ENCODE peak calls at places on chromosomes 6 and 20, in ten cellular contexts. Z is adrenal gland, J is neural progenitor cell, W is astrocyte of the spinal cord, M is left ventricle myocardium inferior, I is ovary, K is fibroblast of the aortic adventitia, Y is mammary epithelial cell, H is WTC11, O is neural crest cell. V is an unnamed sample.

GRCh38 chr6:17269840-17270239 is 11.3 kb upstream of the RBM24 start:
- DNase-seq in H (no peak), I (no peak), J (no peak), Z (no peak), W (peak), K (peak), M (no peak), O (no peak), Y (no peak), V (no peak)

GRCh38 chr6:7085911-7086310 is 21.9 kb upstream of the RREB1 start:
- DNase-seq in Z (peak), M (peak), K (no peak), O (no peak), W (no peak), Y (no peak), H (no peak), I (peak), J (no peak), V (peak)

GRCh38 chr6:149107520-149107919 is 210.0 kb upstream of the TAB2 start:
- DNase-seq in K (no peak), M (no peak), Z (no peak), H (no peak), Y (no peak), I (no peak), W (no peak), J (no peak), O (no peak), V (no peak)

GRCh38 chr20:39993737-39994136 is 695.3 kb downstream of the MAFB start:
- DNase-seq in J (no peak), Z (no peak), W (no peak), O (no peak), K (no peak), Y (no peak), H (no peak), M (peak), I (no peak), V (no peak)

GRCh38 chr6:72422126-72422680 is 199.7 kb upstream of the KCNQ5 start:
- DNase-seq in W (peak), M (no peak), I (no peak), Y (peak), H (no peak), J (no peak), Z (no peak), O (no peak), K (peak), V (no peak)

GRCh38 chr6:130518588-130518987 is 152.8 kb downstream of the TMEM200A start:
- DNase-seq in H (no peak), W (no peak), O (no peak), J (no peak), M (no peak), I (no peak), Y (no peak), Z (no peak), K (no peak), V (no peak)

GRCh38 chr6:10838794-10839333 is 525 bp upstream of the MAK start:
- DNase-seq in M (no peak), W (no peak), O (no peak), J (no peak), K (no peak), I (no peak), H (no peak), Y (no peak), Z (no peak), V (no peak)

GRCh38 chr6:154302111-154302752 is 54.4 kb downstream of the IPCEF1 start:
- DNase-seq in Z (no peak), J (no peak), M (no peak), K (peak), Y (peak), O (no peak), H (no peak), W (peak), I (no peak), V (no peak)

GRCh38 chr20:25486377-25486776 is 78.9 kb downstream of the GINS1 start:
- DNase-seq in J (no peak), Z (no peak), M (peak), W (peak), Y (no peak), O (no peak), K (peak), H (no peak), I (peak), V (peak)

GRCh38 chr20:34365765-34366213 is 2.7 kb downstream of the ITCH start:
- DNase-seq in O (no peak), H (no peak), K (no peak), I (no peak), J (no peak), Y (no peak), W (no peak), Z (no peak), M (no peak), V (no peak)

GRCh38 chr6:85580104-85580877 is 13.4 kb downstream of the SNX14 start:
- DNase-seq in M (no peak), H (no peak), Z (peak), I (no peak), J (no peak), O (no peak), K (no peak), Y (peak), W (no peak), V (no peak)

GRCh38 chr6:139509167-139509566 is 134.7 kb upstream of the CITED2 start:
- DNase-seq in H (no peak), M (no peak), K (no peak), O (no peak), I (no peak), W (no peak), Z (no peak), J (no peak), Y (no peak), V (no peak)

GRCh38 chr20:11229772-11230171 is 556.0 kb upstream of the JAG1 start:
- DNase-seq in J (peak), Y (peak), H (no peak), I (peak), Z (no peak), O (no peak), W (peak), K (peak), M (peak), V (no peak)

GRCh38 chr6:169145991-169146501 is 107.6 kb downstream of the THBS2 start:
- DNase-seq in K (peak), O (no peak), M (no peak), I (peak), H (no peak), J (no peak), W (peak), Z (no peak), Y (peak), V (no peak)

GRCh38 chr20:17615645-17616479 is 46.0 kb downstream of the DSTN start:
- DNase-seq in O (no peak), W (no peak), K (no peak), I (peak), J (no peak), Y (no peak), M (no peak), H (no peak), Z (no peak), V (peak)

GRCh38 chr20:2295886-2296544 is at the start of gene TGM3:
- DNase-seq in J (no peak), Y (no peak), Z (no peak), H (no peak), W (no peak), I (no peak), O (no peak), K (no peak), M (no peak), V (no peak)

GRCh38 chr6:31083742-31084354 is 28.5 kb downstream of the C6orf15 start:
- DNase-seq in O (peak), Y (no peak), J (peak), I (no peak), H (peak), Z (no peak), K (peak), M (no peak), W (peak), V (peak)

GRCh38 chr6:161128680-161129196 is 137.2 kb downstream of the MAP3K4 start:
- DNase-seq in O (no peak), M (no peak), Y (peak), W (peak), J (no peak), H (no peak), I (no peak), K (no peak), Z (no peak), V (no peak)

GRCh38 chr6:139647001-139647400 is 272.6 kb upstream of the CITED2 start:
- DNase-seq in M (no peak), Y (no peak), O (no peak), K (peak), J (no peak), W (no peak), I (no peak), H (no peak), Z (no peak), V (no peak)

GRCh38 chr20:25336561-25337422 is 53.8 kb downstream of the ABHD12 start:
- DNase-seq in Y (peak), I (no peak), J (peak), O (no peak), H (peak), Z (no peak), M (no peak), W (peak), K (peak), V (no peak)

GRCh38 chr6:146962332-146962731 is 241.9 kb upstream of the STXBP5 start:
- DNase-seq in H (no peak), J (no peak), O (no peak), K (no peak), Z (peak), I (no peak), W (no peak), Y (no peak), M (no peak), V (no peak)

GRCh38 chr6:97958143-97958542 is 675.1 kb upstream of the MMS22L start:
- DNase-seq in W (peak), M (peak), J (peak), Y (peak), H (peak), Z (no peak), K (no peak), O (peak), I (no peak), V (peak)

GRCh38 chr6:108685970-108686369 is 125.3 kb downstream of the FOXO3 start:
- DNase-seq in H (no peak), Z (no peak), J (no peak), M (no peak), W (no peak), Y (no peak), O (no peak), I (no peak), K (no peak), V (no peak)

GRCh38 chr6:27314046-27314445 is 2.0 kb upstream of the POM121L2 start:
- DNase-seq in O (no peak), K (no peak), I (no peak), W (no peak), Z (no peak), M (no peak), Y (no peak), H (no peak), J (no peak), V (no peak)

GRCh38 chr20:57293998-57294397 is 27.6 kb upstream of the BMP7 start:
- DNase-seq in Y (no peak), M (no peak), H (no peak), I (no peak), J (no peak), K (no peak), O (no peak), W (no peak), Z (no peak), V (no peak)

GRCh38 chr6:747006-747405 is 54.1 kb upstream of the EXOC2 start:
- DNase-seq in K (no peak), O (no peak), M (no peak), W (no peak), Y (no peak), Z (no peak), H (no peak), I (no peak), J (no peak), V (no peak)

GRCh38 chr6:166277021-166277420 is 31.2 kb downstream of the PRR18 start:
- DNase-seq in Z (peak), K (peak), M (no peak), Y (no peak), H (no peak), I (no peak), W (peak), O (no peak), J (peak), V (no peak)

GRCh38 chr6:133707456-133707855 is 181.5 kb upstream of the TCF21 start:
- DNase-seq in K (peak), I (no peak), H (no peak), O (no peak), Y (peak), M (no peak), Z (no peak), J (peak), W (peak), V (peak)

GRCh38 chr20:45685896-45686295 is 15.9 kb upstream of the WFDC11 start:
- DNase-seq in J (peak), H (peak), K (no peak), W (no peak), O (no peak), Y (peak), Z (no peak), I (no peak), M (no peak), V (peak)

GRCh38 chr6:52215787-52216186 is 28.5 kb downstream of the IL17F start:
- DNase-seq in M (no peak), Y (no peak), J (no peak), K (no peak), W (no peak), O (no peak), I (no peak), H (no peak), Z (no peak), V (no peak)

GRCh38 chr6:151917531-151918329 is 110.2 kb downstream of the ESR1 start:
- DNase-seq in Z (no peak), Y (peak), M (no peak), K (peak), I (no peak), J (no peak), W (no peak), O (no peak), H (no peak), V (no peak)

GRCh38 chr6:106637051-106637717 is 7.8 kb downstream of the QRSL1 start:
- DNase-seq in K (no peak), O (no peak), I (no peak), M (no peak), H (no peak), Y (no peak), J (no peak), Z (no peak), W (no peak), V (no peak)

GRCh38 chr6:43856005-43856765 is 86.2 kb downstream of the VEGFA start:
- DNase-seq in I (no peak), W (peak), K (no peak), O (no peak), Y (peak), M (no peak), J (peak), Z (peak), H (peak), V (no peak)

GRCh38 chr6:27873101-27874030 is 38.8 kb downstream of the OR2B2 start:
- DNase-seq in K (peak), O (no peak), Z (peak), I (no peak), H (peak), J (peak), Y (peak), W (peak), M (peak), V (peak)

GRCh38 chr6:28981391-28981832 is 23.7 kb downstream of the ZNF311 start:
- DNase-seq in M (peak), I (peak), O (peak), Z (peak), Y (peak), H (peak), J (peak), W (peak), K (peak), V (peak)

GRCh38 chr6:75272145-75272840 is 12.3 kb downstream of the TMEM30A start:
- DNase-seq in J (no peak), O (no peak), I (no peak), W (peak), Z (no peak), K (peak), M (no peak), Y (peak), H (no peak), V (no peak)

GRCh38 chr6:36836091-36836770 is 3.0 kb downstream of the CPNE5 start:
- DNase-seq in Y (no peak), J (no peak), O (no peak), M (no peak), W (no peak), H (no peak), I (no peak), K (no peak), Z (no peak), V (no peak)
- TF ChIP-seq CTCF in Y (no peak), J (no peak), O (no peak), M (peak), W (no peak), H (no peak), I (no peak), K (no peak), Z (no peak), V (no peak)

GRCh38 chr20:49319204-49319809 is 41.5 kb upstream of the ZNFX1 start:
- DNase-seq in H (peak), Y (no peak), I (no peak), Z (no peak), O (no peak), W (no peak), M (no peak), K (no peak), J (no peak), V (no peak)
- TF ChIP-seq CTCF in H (no peak), Y (no peak), I (no peak), Z (no peak), O (no peak), W (no peak), M (no peak), K (no peak), J (no peak), V (no peak)

GRCh38 chr6:50952092-50952932 is 133.6 kb downstream of the TFAP2B start:
- DNase-seq in K (peak), Z (no peak), I (no peak), O (no peak), H (no peak), W (no peak), J (peak), Y (no peak), M (no peak), V (no peak)
- TF ChIP-seq CTCF in K (no peak), Z (no peak), I (no peak), O (no peak), H (no peak), W (no peak), J (no peak), Y (no peak), M (no peak), V (no peak)

DNA sequence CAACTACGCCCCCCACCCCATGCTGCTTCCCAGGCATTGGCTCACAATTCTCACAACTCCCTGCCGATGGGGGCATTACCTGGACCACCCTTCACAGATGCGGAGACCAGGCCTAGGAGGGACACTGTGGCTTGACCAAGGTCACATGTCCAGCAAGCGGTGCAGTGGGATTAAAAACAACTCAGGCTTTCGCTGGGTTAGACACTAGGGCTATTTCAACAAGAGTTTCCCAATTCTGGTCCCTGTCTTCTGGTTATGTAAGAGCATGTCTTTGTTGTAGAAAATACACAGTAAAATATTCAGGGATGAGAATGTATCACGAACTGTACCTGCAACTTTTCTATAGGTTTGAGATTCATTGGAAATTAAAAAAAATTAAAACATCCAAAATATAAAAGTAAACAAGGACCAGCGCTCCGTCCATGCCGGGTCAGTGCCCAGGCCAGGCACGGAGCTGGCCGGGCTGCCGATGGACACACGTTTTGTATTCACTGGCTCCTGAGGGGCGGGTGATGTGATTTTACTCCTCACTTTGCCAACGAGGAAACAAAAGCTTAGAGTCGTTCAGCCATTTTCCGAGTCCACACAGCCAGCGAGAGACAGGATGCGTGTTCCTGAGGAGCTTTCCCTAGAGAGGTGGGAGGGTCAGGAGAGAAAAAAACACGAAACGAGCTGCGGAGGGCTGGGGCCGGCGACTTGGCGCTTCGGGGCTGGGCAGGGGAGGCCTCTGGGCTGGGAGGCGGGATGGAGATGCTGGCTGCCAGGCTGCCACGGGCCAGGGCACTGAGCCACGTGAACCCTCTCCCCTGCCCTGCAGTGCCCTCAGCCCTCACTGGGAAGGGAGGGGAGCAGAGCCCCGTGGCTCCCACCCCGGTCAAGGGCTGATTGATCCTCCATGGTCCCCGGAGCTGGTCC is 17.1 kb upstream of the VSTM2L start:
- DNase-seq in J (no peak), Y (no peak), W (no peak), M (no peak), O (no peak), Z (no peak), I (no peak), K (no peak), H (no peak), V (no peak)
- TF ChIP-seq CTCF in J (no peak), Y (no peak), W (no peak), M (no peak), O (no peak), Z (no peak), I (no peak), K (no peak), H (no peak), V (no peak)